ENCODE peak calls at places on chromosomes 5 and 9, in six cellular contexts. Q is PC-9, R is heart left ventricle, L is SJSA1, D is body of pancreas, F is BJ. S is an unnamed sample.

GRCh38 chr9:97468658-97469448 is 32.6 kb upstream of the TMOD1 start:
- DNase-seq in Q (peak; percentile 67), R (peak; percentile 73), L (peak; percentile 33), D (peak; percentile 88), F (no peak), S (peak; percentile 81)

GRCh38 chr5:36948041-36948440 is 71.5 kb downstream of the NIPBL start:
- DNase-seq in Q (no peak), R (no peak), L (peak; percentile 74), D (no peak), F (no peak), S (peak; percentile 27)

GRCh38 chr9:109253241-109253636 is 67.6 kb downstream of the EPB41L4B start:
- DNase-seq in Q (no peak), R (no peak), L (no peak), D (no peak), F (no peak), S (no peak)

GRCh38 chr9:123445981-123446610 is 90.1 kb downstream of the CRB2 start:
- DNase-seq in Q (no peak), R (no peak), L (peak; percentile 1), D (no peak), F (no peak), S (no peak)

GRCh38 chr9:23769307-23769935 is 56.6 kb downstream of the ELAVL2 start:
- DNase-seq in Q (no peak), R (no peak), L (peak; percentile 64), D (no peak), F (peak; percentile 83), S (no peak)

GRCh38 chr9:121883281-121884056 is 209.6 kb downstream of the TTLL11 start:
- DNase-seq in Q (no peak), R (no peak), L (no peak), D (no peak), F (no peak), S (peak; percentile 86)

GRCh38 chr5:153516503-153516902 is 26.0 kb downstream of the GRIA1 start:
- DNase-seq in Q (no peak), R (no peak), L (no peak), D (no peak), F (no peak), S (no peak)

GRCh38 chr9:120265791-120266190 is 314.2 kb downstream of the CDK5RAP2 start:
- DNase-seq in Q (no peak), R (peak; percentile 67), L (no peak), D (no peak), F (no peak), S (no peak)

GRCh38 chr9:69389437-69389995 is 64.5 kb downstream of the ENTREP1 start:
- DNase-seq in Q (peak; percentile 72), R (no peak), L (no peak), D (no peak), F (no peak), S (no peak)

GRCh38 chr5:154627711-154628678 is 127.2 kb upstream of the LARP1 start:
- DNase-seq in Q (no peak), R (no peak), L (no peak), D (no peak), F (peak; percentile 92), S (peak; percentile 57)

GRCh38 chr5:107735558-107735957 is 64.8 kb upstream of the EFNA5 start:
- DNase-seq in Q (no peak), R (no peak), L (no peak), D (no peak), F (no peak), S (no peak)

GRCh38 chr9:22169732-22170131 is 160.6 kb upstream of the CDKN2B start:
- DNase-seq in Q (no peak), R (no peak), L (no peak), D (no peak), F (no peak), S (no peak)

GRCh38 chr9:137146527-137146918 is 7.6 kb downstream of the GRIN1 start:
- DNase-seq in Q (no peak), R (no peak), L (no peak), D (no peak), F (no peak), S (peak; percentile 84)

DNA sequence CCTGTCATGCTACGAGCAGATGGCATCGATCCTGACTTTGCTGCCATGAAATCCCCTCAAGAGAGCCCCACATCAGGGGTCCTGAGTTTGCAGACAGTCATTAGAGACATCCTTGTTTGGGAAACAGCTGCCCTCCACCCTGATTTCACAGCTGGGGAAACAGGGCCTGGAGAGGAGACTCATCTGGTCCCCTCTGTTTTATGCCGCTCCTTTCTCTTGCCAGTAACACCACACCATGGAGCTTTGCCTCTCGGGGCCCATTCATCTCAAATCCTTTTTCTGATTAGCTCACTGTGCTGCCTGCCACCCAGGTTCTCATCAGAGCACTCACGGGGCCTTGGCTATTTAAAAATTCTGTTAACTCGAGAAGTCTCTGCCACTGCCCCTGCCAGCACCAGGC is 36.9 kb upstream of the C5orf58 start:
- DNase-seq in Q (no peak), R (no peak), L (no peak), D (no peak), F (no peak), S (no peak)
- H3K27me3 ChIP-seq in Q (no peaks in the 10 kb centered on the region), R (no peaks in the 10 kb centered on the region), L (peaks cover 37% of the 10 kb centered on the region), D (no peaks in the 10 kb centered on the region), F (no peaks in the 10 kb centered on the region), S (peaks cover 26% of the 10 kb centered on the region)

DNA sequence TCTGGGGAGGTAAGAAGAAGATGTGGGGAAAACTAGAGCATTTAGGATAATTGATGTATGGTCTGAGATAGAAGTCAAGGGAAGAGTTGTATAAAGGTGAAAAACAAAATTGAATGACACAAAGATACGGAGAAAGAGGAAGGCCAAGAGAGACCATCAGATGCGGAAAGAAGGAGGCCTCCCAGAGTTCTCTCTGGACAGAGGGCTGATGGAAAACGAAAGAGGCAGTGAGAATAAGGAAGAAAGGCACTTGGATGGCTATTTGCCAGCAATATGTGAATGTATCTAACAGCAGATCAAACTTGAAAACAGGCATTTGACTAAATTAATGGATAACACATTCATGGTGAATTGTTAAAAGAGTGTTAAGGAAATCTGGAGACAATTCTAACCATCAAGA is 2.4 kb upstream of the DOCK8 start:
- DNase-seq in Q (no peak), R (no peak), L (no peak), D (no peak), F (no peak), S (no peak)
- H3K27me3 ChIP-seq in Q (no peaks in the 10 kb centered on the region), R (peaks cover 24% of the 10 kb centered on the region), L (peaks cover 11% of the 10 kb centered on the region), D (no peaks in the 10 kb centered on the region), F (peaks cover 9% of the 10 kb centered on the region), S (peaks cover 12% of the 10 kb centered on the region)

GRCh38 chr9:976805-977360 is 428 bp downstream of the DMRT3 start:
- DNase-seq in Q (no peak), R (no peak), L (no peak), D (peak; percentile 21), F (no peak), S (no peak)

GRCh38 chr9:979983-980382 is 3.5 kb downstream of the DMRT3 start:
- DNase-seq in Q (no peak), R (no peak), L (no peak), D (no peak), F (no peak), S (no peak)

GRCh38 chr9:977361-978116 is 1.1 kb downstream of the DMRT3 start:
- DNase-seq in Q (no peak), R (no peak), L (no peak), D (no peak), F (no peak), S (no peak)

GRCh38 chr9:976258-976804 is at the start of gene DMRT3:
- DNase-seq in Q (no peak), R (no peak), L (no peak), D (no peak), F (no peak), S (peak; percentile 84)

GRCh38 chr9:978117-978830 is 1.8 kb downstream of the DMRT3 start:
- DNase-seq in Q (no peak), R (no peak), L (no peak), D (no peak), F (no peak), S (no peak)
- H3K27me3 ChIP-seq in Q (peaks cover 29% of the 10 kb centered on the region), R (peaks cover 98% of the 10 kb centered on the region), L (no peaks in the 10 kb centered on the region), D (no peaks in the 10 kb centered on the region), F (peaks cover 27% of the 10 kb centered on the region), S (peaks cover 50% of the 10 kb centered on the region)

GRCh38 chr5:98816574-98817222 is 43.2 kb downstream of the RGMB start:
- DNase-seq in Q (no peak), R (no peak), L (no peak), D (peak; percentile 94), F (no peak), S (no peak)
- H3K27me3 ChIP-seq in Q (no peaks in the 10 kb centered on the region), R (no peaks in the 10 kb centered on the region), L (no peaks in the 10 kb centered on the region), D (no peaks in the 10 kb centered on the region), F (no peaks in the 10 kb centered on the region), S (no peaks in the 10 kb centered on the region)

DNA sequence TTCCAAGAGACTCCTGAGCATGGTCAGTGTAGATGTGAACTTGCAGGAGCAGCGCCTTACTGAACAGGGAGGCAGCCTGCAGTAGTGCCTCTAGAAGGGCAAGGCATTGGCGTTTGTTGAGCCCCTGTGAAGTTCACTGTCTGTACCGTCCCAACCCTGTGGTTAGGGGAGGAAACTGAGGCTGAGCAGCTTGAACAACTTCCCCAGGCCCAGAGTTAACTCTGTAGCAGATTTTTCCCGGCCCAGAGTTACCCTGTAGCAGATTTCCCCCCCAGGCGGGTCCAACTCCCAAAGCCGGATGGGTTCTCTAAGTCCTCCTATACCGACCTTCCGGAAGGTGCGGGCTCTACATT is 9.6 kb downstream of the LMX1B start:
- DNase-seq in Q (no peak), R (no peak), L (no peak), D (no peak), F (no peak), S (peak; percentile 73)
- H3K27me3 ChIP-seq in Q (peaks cover 77% of the 10 kb centered on the region), R (peaks cover 98% of the 10 kb centered on the region), L (peaks cover 24% of the 10 kb centered on the region), D (no peaks in the 10 kb centered on the region), F (peaks cover 52% of the 10 kb centered on the region), S (peaks cover 24% of the 10 kb centered on the region)

DNA sequence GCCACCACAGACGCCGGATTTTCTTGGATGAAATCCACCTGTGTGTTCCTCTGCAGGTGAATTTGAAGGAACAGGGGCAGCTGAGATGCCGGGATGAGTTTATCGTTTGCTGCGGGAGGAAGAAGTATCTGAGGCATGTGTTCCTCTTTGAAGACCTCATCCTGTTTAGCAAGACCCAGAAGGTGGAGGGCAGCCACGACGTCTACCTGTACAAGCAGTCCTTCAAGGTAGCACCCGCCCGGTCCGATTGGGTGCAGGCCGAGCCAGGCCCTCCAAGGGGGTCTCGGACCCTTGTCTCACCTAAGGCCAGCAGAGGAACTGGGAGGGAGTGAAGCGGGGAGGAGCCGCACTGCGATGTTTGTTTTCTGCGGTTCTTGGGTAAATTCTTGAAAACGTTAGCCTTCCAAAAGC is 18.4 kb upstream of the LRRC14B start:
- DNase-seq in Q (no peak), R (no peak), L (no peak), D (no peak), F (no peak), S (peak; percentile 56)
- H3K27me3 ChIP-seq in Q (peaks cover 92% of the 10 kb centered on the region), R (no peaks in the 10 kb centered on the region), L (no peaks in the 10 kb centered on the region), D (no peaks in the 10 kb centered on the region), F (peaks cover 1% of the 10 kb centered on the region), S (peaks cover 10% of the 10 kb centered on the region)

S was measured in osteoblast.